ENCODE peak calls at places on chromosomes 2 and 18, in four cellular contexts. J, F, U and H are unnamed samples.

GRCh38 chr2:157182204-157182709 is 75.2 kb upstream of the GALNT5 start:
- DNase-seq in J (no peak), F (no peak), U (peak), H (no peak)

GRCh38 chr2:75022516-75022915 is 64.1 kb downstream of the POLE4 start:
- DNase-seq in J (no peak), U (peak), F (no peak), H (peak)

GRCh38 chr2:172465417-172466334 is 38.3 kb downstream of the ITGA6 start:
- DNase-seq in U (peak), F (peak), J (peak), H (peak)

GRCh38 chr2:135744761-135745314 is 3.2 kb downstream of the UBXN4 start:
- DNase-seq in F (peak), U (peak), J (peak), H (no peak)

GRCh38 chr2:232418466-232419244 is 12.0 kb downstream of the ALPG start:
- DNase-seq in F (peak), U (no peak), J (peak), H (no peak)

GRCh38 chr2:8219631-8220393 is 462.0 kb upstream of the ID2 start:
- DNase-seq in F (no peak), J (no peak), U (no peak), H (no peak)

GRCh38 chr2:6919912-6920905 is 3.0 kb downstream of the RNF144A start:
- DNase-seq in J (no peak), U (peak), F (no peak), H (no peak)

GRCh38 chr2:229235136-229235914 is 35.8 kb downstream of the PID1 start:
- DNase-seq in U (peak), J (peak), F (peak), H (no peak)

GRCh38 chr2:24409700-24410556 is 49.6 kb upstream of the ITSN2 start:
- DNase-seq in F (peak), J (peak), U (peak), H (peak)

GRCh38 chr2:43556256-43556655 is 39.6 kb downstream of the THADA start:
- DNase-seq in U (no peak), F (no peak), J (no peak), H (no peak)

GRCh38 chr2:15729709-15730544 is 138.3 kb downstream of the DDX1 start:
- DNase-seq in U (no peak), J (no peak), F (no peak), H (no peak)

GRCh38 chr18:34329840-34330239 is 105.1 kb upstream of the NOL4 start:
- DNase-seq in F (no peak), J (no peak), U (no peak), H (no peak)

GRCh38 chr18:34330308-34330707 is 105.6 kb upstream of the NOL4 start:
- DNase-seq in F (no peak), J (no peak), U (no peak), H (no peak)
- H3K4me3 ChIP-seq in F (no peak), J (no peak), U (no peak), H (no peak)

GRCh38 chr2:191728710-191729597 is 51.0 kb downstream of the NABP1 start:
- DNase-seq in U (peak), F (no peak), J (no peak), H (no peak)
- TF ChIP-seq CTCF in U (peak), F (no peak), J (peak), H (peak)

DNA sequence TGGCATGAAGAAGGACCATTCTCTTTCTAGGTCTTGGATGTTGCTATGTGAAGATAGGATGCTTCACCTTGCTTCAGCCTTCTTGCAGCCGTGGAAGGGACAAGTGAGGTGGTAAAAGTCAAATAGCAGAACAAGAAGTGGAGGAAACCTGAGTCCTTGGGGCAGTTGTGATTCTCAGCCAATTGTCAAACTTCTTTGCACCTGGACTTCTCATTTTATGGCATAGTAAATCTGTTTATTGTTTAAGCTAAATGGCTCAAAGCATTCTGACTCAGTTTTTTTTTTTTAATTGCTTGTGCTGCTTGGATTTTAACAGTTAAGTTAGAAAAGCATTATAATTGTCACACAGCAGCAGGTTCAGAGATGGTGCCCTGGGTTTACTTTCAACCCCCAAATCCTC is 33.0 kb upstream of the ST6GAL2 start:
- DNase-seq in F (no peak), J (no peak), U (no peak), H (no peak)
- H3K4me3 ChIP-seq in F (no peak), J (no peak), U (no peak), H (no peak)

GRCh38 chr2:144448389-144449027 is 71.4 kb downstream of the ZEB2 start:
- DNase-seq in F (no peak), U (no peak), J (no peak), H (no peak)

GRCh38 chr2:144451443-144451842 is 68.5 kb downstream of the ZEB2 start:
- DNase-seq in J (no peak), F (no peak), U (no peak), H (no peak)

GRCh38 chr2:144447535-144447934 is 72.4 kb downstream of the ZEB2 start:
- DNase-seq in J (no peak), F (no peak), U (no peak), H (no peak)

GRCh38 chr2:144446136-144446535 is 73.8 kb downstream of the ZEB2 start:
- DNase-seq in J (no peak), F (no peak), U (no peak), H (no peak)

DNA sequence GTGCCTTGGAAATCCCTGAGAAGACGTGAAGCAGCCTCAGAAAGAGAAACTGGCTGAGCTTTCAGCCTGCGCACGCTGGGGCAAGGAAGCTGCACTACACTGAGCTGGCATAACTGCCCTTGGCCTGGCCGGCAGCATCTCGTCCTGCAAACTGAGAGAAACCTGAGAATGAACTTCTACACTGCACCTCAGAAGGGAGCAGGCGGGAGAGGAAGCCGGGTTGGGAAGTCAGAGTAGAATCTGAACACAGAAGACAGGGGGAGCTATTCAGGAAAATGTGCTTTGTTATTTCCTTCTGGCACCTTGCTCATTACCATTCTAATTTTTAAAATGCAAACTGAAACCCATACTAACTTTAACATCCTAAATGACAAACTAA is 70.9 kb downstream of the ZEB2 start:
- DNase-seq in F (peak), U (no peak), J (no peak), H (no peak)
- TF ChIP-seq CTCF in F (peak), U (peak), J (peak), H (peak)

DNA sequence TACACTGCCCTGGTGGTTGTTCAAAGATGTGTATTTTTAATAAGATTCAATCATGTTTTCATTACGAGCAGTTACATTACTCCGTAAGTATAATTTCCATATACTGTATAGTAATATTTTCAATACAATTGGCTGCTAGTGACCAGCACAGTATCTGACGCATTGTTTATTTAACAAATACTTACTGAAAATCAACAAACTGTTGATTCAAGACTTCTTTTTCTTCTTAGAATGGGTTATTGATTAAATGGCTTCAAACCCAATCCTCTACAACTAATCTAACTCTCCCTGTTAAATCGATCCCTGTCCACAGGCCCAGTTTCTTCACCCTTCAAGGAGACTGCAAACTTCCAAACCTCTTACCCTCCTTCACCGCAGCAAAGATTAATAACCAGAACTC is 18.5 kb downstream of the COBLL1 start:
- DNase-seq in F (no peak), J (no peak), U (no peak), H (no peak)
- H3K4me3 ChIP-seq in F (no peak), J (no peak), U (no peak), H (no peak)

GRCh38 chr2:61664190-61664589 is 126.0 kb upstream of the XPO1 start:
- DNase-seq in F (no peak), J (no peak), U (no peak), H (no peak)

GRCh38 chr2:61660511-61661388 is 122.6 kb upstream of the XPO1 start:
- DNase-seq in F (peak), U (peak), J (peak), H (no peak)

GRCh38 chr2:61662990-61663389 is 124.8 kb upstream of the XPO1 start:
- DNase-seq in J (no peak), F (no peak), U (no peak), H (no peak)

DNA sequence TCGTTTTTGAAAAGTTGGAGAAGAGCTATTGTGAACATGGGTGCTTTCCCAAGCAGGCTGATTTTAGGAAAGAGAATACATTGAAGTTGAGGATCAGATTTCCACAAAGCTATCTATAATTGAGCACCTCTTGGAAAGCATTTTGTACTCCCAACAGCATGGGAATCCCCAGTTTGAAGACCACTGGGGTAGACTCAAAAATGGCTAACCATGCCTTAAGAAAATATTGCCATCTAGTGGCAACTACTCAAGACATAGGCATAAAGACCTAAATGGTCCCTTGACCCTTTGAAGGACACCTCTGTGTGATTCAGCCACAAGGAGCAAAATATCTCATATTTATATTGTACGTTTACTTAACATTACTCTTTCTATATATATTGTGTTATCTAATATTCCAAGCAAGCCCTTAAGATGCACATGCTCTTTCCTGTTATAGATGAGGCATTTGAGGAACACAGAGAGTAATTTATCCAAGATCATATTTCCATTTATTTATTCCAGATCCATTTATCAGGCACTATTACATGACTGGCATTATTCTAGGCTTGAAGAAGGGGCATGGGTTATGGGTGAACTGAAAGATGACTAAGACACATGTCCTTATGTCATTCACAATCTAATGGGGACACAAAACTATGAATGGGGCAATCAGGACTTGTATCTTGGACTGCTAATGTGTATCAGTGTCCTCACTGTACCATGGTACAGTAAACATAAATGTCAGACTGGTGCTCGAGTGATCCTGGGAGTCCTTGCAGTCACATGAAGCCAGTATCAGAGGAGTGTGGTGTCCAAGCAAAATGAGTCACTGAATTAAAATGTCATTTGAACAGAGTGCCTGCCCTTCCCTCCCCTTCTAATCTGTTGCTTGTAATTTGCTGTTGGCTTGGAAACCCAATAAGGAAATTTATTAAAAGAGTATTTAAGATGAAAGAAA is 121.0 kb upstream of the XPO1 start:
- DNase-seq in U (peak), F (peak), J (peak), H (peak)
- TF ChIP-seq CTCF in U (peak), F (peak), J (peak), H (peak)